ENCODE peak calls at places on chromosomes 2 and 18, in six cellular contexts. B is MCF 10A, M is H54, W is NCI-H460, O is left ventricle myocardium inferior, H is RCC 7860. T is an unnamed sample.

GRCh38 chr2:109646961-109647360 is 32.8 kb downstream of the SOWAHC start:
- DNase-seq in M (peak), O (no peak), B (no peak), W (no peak), H (no peak), T (no peak)

GRCh38 chr2:241771286-241772062 is 5.1 kb upstream of the GAL3ST2 start:
- DNase-seq in B (no peak), M (no peak), H (no peak), O (no peak), W (no peak), T (no peak)

GRCh38 chr2:70671059-70671685 is 96.8 kb downstream of the ADD2 start:
- DNase-seq in B (no peak), W (no peak), H (no peak), O (no peak), M (no peak), T (no peak)

GRCh38 chr2:24613154-24613814 is 122.2 kb downstream of the NCOA1 start:
- DNase-seq in W (no peak), B (peak), M (peak), O (no peak), H (peak), T (peak)

GRCh38 chr2:128178650-128179460 is 87.9 kb downstream of the UGGT1 start:
- DNase-seq in W (peak), H (no peak), O (peak), B (peak), M (peak), T (peak)

GRCh38 chr18:76252880-76253279 is 242.2 kb downstream of the ZNF516 start:
- DNase-seq in O (no peak), M (no peak), B (peak), W (no peak), H (no peak), T (no peak)

GRCh38 chr2:109253216-109253615 is 124.2 kb downstream of the SH3RF3 start:
- DNase-seq in W (no peak), O (no peak), M (no peak), B (no peak), H (no peak), T (no peak)

GRCh38 chr2:17578466-17578928 is 38.0 kb downstream of the VSNL1 start:
- DNase-seq in O (no peak), H (no peak), W (no peak), M (no peak), B (no peak), T (no peak)

GRCh38 chr2:241882090-241882625 is 12.6 kb downstream of the RTP5 start:
- DNase-seq in M (no peak), W (peak), H (no peak), O (peak), B (no peak), T (no peak)

GRCh38 chr2:112625474-112626114 is 20.1 kb upstream of the SLC20A1 start:
- DNase-seq in H (no peak), W (no peak), B (no peak), O (no peak), M (no peak), T (no peak)

GRCh38 chr2:235463893-235464292 is 29.9 kb upstream of the AGAP1 start:
- DNase-seq in O (peak), W (no peak), B (no peak), H (no peak), M (no peak), T (no peak)

GRCh38 chr18:53715243-53715853 is 509.1 kb downstream of the MBD2 start:
- DNase-seq in W (no peak), O (no peak), H (no peak), M (no peak), B (no peak), T (no peak)

GRCh38 chr2:152473151-152473857 is 138.3 kb downstream of the FMNL2 start:
- DNase-seq in W (no peak), O (no peak), H (no peak), B (peak), M (no peak), T (no peak)

GRCh38 chr2:234764378-234764777 is 187.4 kb upstream of the SH3BP4 start:
- DNase-seq in B (no peak), W (no peak), H (no peak), O (no peak), M (no peak), T (no peak)

GRCh38 chr2:24586955-24587354 is 95.9 kb downstream of the NCOA1 start:
- DNase-seq in H (no peak), B (no peak), W (no peak), O (no peak), M (no peak), T (no peak)

GRCh38 chr2:239239607-239240479 is 161.0 kb downstream of the HDAC4 start:
- DNase-seq in H (no peak), O (no peak), M (no peak), B (no peak), W (no peak), T (no peak)

GRCh38 chr2:176664478-176664877 is 395.2 kb downstream of the MTX2 start:
- DNase-seq in B (no peak), M (no peak), W (no peak), O (no peak), H (no peak), T (no peak)

GRCh38 chr2:101124684-101125366 is 26.4 kb downstream of the TBC1D8 start:
- DNase-seq in H (peak), B (peak), M (peak), O (peak), W (peak), T (peak)

GRCh38 chr2:199612509-199613130 is 154.9 kb upstream of the SATB2 start:
- DNase-seq in B (no peak), O (no peak), W (no peak), H (no peak), M (no peak), T (no peak)

GRCh38 chr2:111119847-111120252 is 864 bp upstream of the BCL2L11 start:
- DNase-seq in W (no peak), H (no peak), M (no peak), B (no peak), O (peak), T (no peak)

GRCh38 chr2:223692227-223692947 is 90.2 kb upstream of the SCG2 start:
- DNase-seq in W (peak), H (peak), M (peak), O (no peak), B (peak), T (peak)

GRCh38 chr2:53087282-53087882 is 680.2 kb upstream of the CHAC2 start:
- DNase-seq in W (no peak), O (no peak), H (peak), M (no peak), B (peak), T (no peak)

T was measured in dermis microvascular lymphatic vessel endothelial cell.